ENCODE peak calls at places on chromosomes 16 and 17, in eight cellular contexts. C is HL-60, M is stomach, R is AG04449, O is uterus, X is RWPE1, W is lower lobe of right lung, N is psoas muscle. Y is an unnamed sample.
A peak's percentile ranks its signal among the peaks of the same experiment; 100 is the strongest.

GRCh38 chr17:72004476-72005331 is 116.1 kb upstream of the SOX9 start:
- DNase-seq in C (no peak), M (no peak), R (no peak), O (no peak), X (no peak), W (no peak), N (no peak), Y (no peak)

GRCh38 chr16:11792404-11793260 is 4.4 kb downstream of the ZC3H7A start:
- DNase-seq in C (no peak), M (peak; percentile 53), R (no peak), O (no peak), X (no peak), W (peak; percentile 67), N (peak; percentile 73), Y (no peak)

GRCh38 chr16:86665319-86665675 is 86.9 kb downstream of the FOXL1 start:
- DNase-seq in C (no peak), M (no peak), R (no peak), O (no peak), X (no peak), W (no peak), N (no peak), Y (no peak)

GRCh38 chr17:33142703-33143299 is 150.3 kb downstream of the ASIC2 start:
- DNase-seq in C (no peak), M (no peak), R (no peak), O (no peak), X (peak; percentile 59), W (no peak), N (no peak), Y (no peak)

GRCh38 chr16:56606688-56607618 is 1.4 kb upstream of the MT2A start:
- DNase-seq in C (no peak), M (peak; percentile 62), R (peak; percentile 94), O (peak; percentile 92), X (peak; percentile 94), W (peak; percentile 81), N (peak; percentile 92), Y (peak; percentile 96)

GRCh38 chr16:8048433-8048832 is 541.9 kb downstream of the TMEM114 start:
- DNase-seq in C (no peak), M (no peak), R (no peak), O (no peak), X (no peak), W (no peak), N (no peak), Y (no peak)

GRCh38 chr17:53628011-53628410 is 194.7 kb upstream of the KIF2B start:
- DNase-seq in C (no peak), M (no peak), R (no peak), O (no peak), X (peak; percentile 5), W (no peak), N (no peak), Y (no peak)

GRCh38 chr16:81485225-81485624 is 40.6 kb downstream of the CMIP start:
- DNase-seq in C (no peak), M (no peak), R (no peak), O (no peak), X (no peak), W (no peak), N (no peak), Y (no peak)

GRCh38 chr16:2692948-2693651 is 10.8 kb downstream of the KCTD5 start:
- DNase-seq in C (no peak), M (peak; percentile 48), R (no peak), O (no peak), X (no peak), W (no peak), N (peak; percentile 75), Y (no peak)

GRCh38 chr17:31132977-31133376 is 38.2 kb downstream of the NF1 start:
- DNase-seq in C (no peak), M (no peak), R (no peak), O (no peak), X (no peak), W (no peak), N (no peak), Y (no peak)

GRCh38 chr16:47056704-47057630 is 83.5 kb upstream of the DNAJA2 start:
- DNase-seq in C (no peak), M (no peak), R (no peak), O (no peak), X (no peak), W (no peak), N (no peak), Y (no peak)

GRCh38 chr17:78248051-78248914 is 16.9 kb downstream of the TMEM235 start:
- DNase-seq in C (no peak), M (no peak), R (no peak), O (no peak), X (no peak), W (no peak), N (no peak), Y (no peak)

GRCh38 chr16:71727545-71728324 is 3.2 kb upstream of the PHLPP2 start:
- DNase-seq in C (no peak), M (no peak), R (no peak), O (no peak), X (no peak), W (no peak), N (no peak), Y (no peak)

GRCh38 chr16:85057948-85058347 is 30.4 kb downstream of the KIAA0513 start:
- DNase-seq in C (no peak), M (no peak), R (no peak), O (no peak), X (no peak), W (no peak), N (no peak), Y (no peak)

GRCh38 chr17:72618018-72618509 is 474.4 kb downstream of the SLC39A11 start:
- DNase-seq in C (no peak), M (peak; percentile 83), R (no peak), O (no peak), X (no peak), W (peak; percentile 63), N (no peak), Y (no peak)

DNA sequence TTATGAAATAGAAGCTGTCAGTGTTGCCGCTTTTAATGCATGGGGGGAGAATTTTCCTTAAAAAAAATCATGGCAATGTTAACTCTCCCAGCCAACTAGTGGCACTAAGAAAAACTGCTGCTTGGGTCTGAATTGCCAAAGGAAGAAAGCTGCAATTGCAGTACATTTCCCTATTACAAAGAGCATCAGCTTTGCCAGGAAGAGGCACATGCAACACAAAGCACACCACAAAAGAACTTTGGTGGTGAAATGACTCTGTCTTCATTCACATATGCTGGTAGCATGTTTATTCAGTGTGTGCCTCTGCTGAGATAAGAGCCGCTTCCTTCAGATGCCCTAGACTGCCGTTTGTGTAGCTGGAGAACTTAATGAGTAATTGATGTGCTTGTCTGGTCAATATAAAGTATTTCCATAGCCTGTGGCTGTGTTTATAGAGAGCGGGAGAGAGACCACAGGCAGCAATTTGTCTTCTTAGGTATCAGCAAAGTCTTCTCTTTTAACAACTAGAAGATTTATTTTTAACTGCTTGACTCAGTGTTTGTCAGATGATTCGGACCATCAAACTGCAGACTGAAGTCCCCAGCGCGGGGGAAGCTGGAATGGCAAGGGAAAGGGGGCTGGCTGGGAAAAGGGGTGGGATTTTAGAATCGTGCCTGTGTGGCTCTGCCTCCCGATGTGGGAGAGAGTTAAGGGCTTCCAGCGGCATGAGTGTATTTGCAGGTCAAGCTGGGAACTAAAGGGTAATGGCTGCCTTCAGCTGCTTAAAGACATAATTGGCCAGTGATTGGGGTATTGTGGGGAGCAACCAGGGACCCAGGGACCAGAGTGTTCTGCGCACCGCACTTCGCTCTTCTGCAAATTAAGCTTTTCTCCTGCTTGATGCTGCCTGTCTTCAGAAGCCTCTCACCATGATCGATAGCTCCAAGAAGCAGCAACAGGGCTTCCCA is 115.2 kb downstream of the MRTFB start:
- DNase-seq in C (no peak), M (no peak), R (no peak), O (peak; percentile 51), X (no peak), W (no peak), N (peak; percentile 53), Y (no peak)
- TF ChIP-seq CTCF in C (no peak), M (no peak), R (peak; percentile 47), O (peak; percentile 39), X (peak; percentile 21), W (peak; percentile 53), N (peak; percentile 45), Y (peak; percentile 66)

DNA sequence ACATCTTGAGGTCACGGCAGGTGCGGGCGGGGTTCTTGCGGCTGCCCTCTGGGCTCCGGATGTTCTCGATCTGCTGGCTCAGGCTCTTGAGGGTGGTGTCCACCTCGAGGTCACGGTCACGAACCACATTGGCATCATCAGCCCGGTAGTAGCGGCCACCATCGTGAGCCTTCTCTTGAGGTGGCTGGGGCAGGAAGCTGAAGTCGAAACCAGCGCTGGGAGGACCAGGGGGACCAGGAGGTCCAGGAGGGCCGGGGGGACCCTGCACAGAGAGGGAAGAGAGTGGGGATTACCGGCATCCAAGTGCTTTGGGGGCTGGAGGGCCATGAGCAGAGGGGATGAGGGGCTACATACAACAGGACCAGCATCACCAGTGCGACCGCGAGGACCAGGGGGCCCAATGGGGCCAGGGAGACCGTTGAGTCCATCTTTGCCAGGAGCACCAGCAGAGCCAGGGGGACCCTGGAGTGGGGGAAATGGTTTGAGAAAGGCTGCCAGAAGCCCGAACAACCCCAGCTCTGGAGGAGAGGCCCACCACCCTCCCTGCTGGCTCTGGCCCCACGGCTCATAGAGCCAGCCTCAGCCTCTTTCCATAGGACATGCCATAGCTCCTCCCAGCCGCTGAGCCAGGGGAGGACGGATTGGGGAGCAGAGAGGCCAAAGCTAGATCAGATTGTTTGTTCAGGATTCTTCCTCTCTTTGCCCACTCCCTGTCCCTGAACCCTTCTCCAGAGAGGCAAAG is 14.6 kb downstream of the COL1A1 start:
- DNase-seq in C (no peak), M (no peak), R (no peak), O (no peak), X (no peak), W (no peak), N (no peak), Y (no peak)
- TF ChIP-seq CTCF in C (no peak), M (no peak), R (no peak), O (no peak), X (no peak), W (no peak), N (no peak), Y (no peak)

GRCh38 chr17:13475574-13476223 is 126.0 kb downstream of the HS3ST3A1 start:
- DNase-seq in C (no peak), M (no peak), R (no peak), O (no peak), X (no peak), W (no peak), N (no peak), Y (no peak)

GRCh38 chr17:13476722-13477121 is 125.0 kb downstream of the HS3ST3A1 start:
- DNase-seq in C (no peak), M (no peak), R (no peak), O (no peak), X (no peak), W (no peak), N (no peak), Y (no peak)

GRCh38 chr17:13474073-13474800 is 127.5 kb downstream of the HS3ST3A1 start:
- DNase-seq in C (no peak), M (no peak), R (no peak), O (no peak), X (no peak), W (no peak), N (no peak), Y (no peak)

GRCh38 chr17:13478326-13478830 is 123.4 kb downstream of the HS3ST3A1 start:
- DNase-seq in C (no peak), M (no peak), R (no peak), O (no peak), X (no peak), W (no peak), N (no peak), Y (peak; percentile 84)

GRCh38 chr17:13477180-13477611 is 124.5 kb downstream of the HS3ST3A1 start:
- DNase-seq in C (no peak), M (no peak), R (no peak), O (no peak), X (no peak), W (no peak), N (no peak), Y (no peak)
- TF ChIP-seq CTCF in C (no peak), M (no peak), R (no peak), O (no peak), X (no peak), W (no peak), N (no peak), Y (no peak)

GRCh38 chr16:48420437-48420836 is 35.2 kb upstream of the SIAH1 start:
- DNase-seq in C (no peak), M (no peak), R (no peak), O (no peak), X (no peak), W (no peak), N (no peak), Y (no peak)
- TF ChIP-seq CTCF in C (no peak), M (no peak), R (no peak), O (no peak), X (no peak), W (no peak), N (no peak), Y (no peak)